ENCODE peak calls at places on chromosomes 5 and 9, in nine cellular contexts. F, R, H, X, B, V, Q, S and C are unnamed samples.
A peak's percentile ranks its signal among the peaks of the same experiment; 100 is the strongest.

GRCh38 chr9:69975681-69976080 is 68.0 kb upstream of the MAMDC2 start:
- DNase-seq in S (peak; percentile 82), V (no peak), Q (no peak), F (no peak), R (peak; percentile 44), H (no peak), X (no peak), B (no peak), C (no peak)

GRCh38 chr5:91125916-91126315 is 257.2 kb downstream of the ARRDC3 start:
- DNase-seq in F (no peak), X (no peak), B (no peak), Q (no peak), S (peak; percentile 24), H (no peak), V (no peak), R (no peak), C (no peak)

GRCh38 chr9:126307306-126308061 is 19.1 kb upstream of the MVB12B start:
- DNase-seq in B (no peak), S (no peak), H (no peak), X (no peak), R (no peak), F (no peak), V (no peak), Q (no peak), C (no peak)

GRCh38 chr5:125823572-125823971 is 599.6 kb upstream of the GRAMD2B start:
- DNase-seq in Q (no peak), S (no peak), H (no peak), X (no peak), R (peak; percentile 37), F (no peak), B (no peak), V (no peak), C (no peak)

GRCh38 chr5:113678924-113679575 is 165.6 kb downstream of the YTHDC2 start:
- DNase-seq in F (peak; percentile 10), B (peak; percentile 67), X (peak; percentile 0), S (peak; percentile 11), H (no peak), Q (peak; percentile 77), V (no peak), R (peak; percentile 61), C (no peak)

GRCh38 chr5:88172847-88173758 is 95.5 kb downstream of the TMEM161B start:
- DNase-seq in B (no peak), F (no peak), Q (peak; percentile 62), S (no peak), H (no peak), X (no peak), R (no peak), V (no peak), C (no peak)

GRCh38 chr5:159913048-159913447 is 3.2 kb upstream of the ADRA1B start:
- DNase-seq in S (no peak), Q (no peak), R (peak; percentile 88), X (no peak), H (no peak), B (no peak), V (no peak), F (peak; percentile 91), C (no peak)

GRCh38 chr5:53779541-53779981 is 219.1 kb downstream of the NDUFS4 start:
- DNase-seq in F (no peak), S (peak; percentile 42), H (no peak), X (no peak), V (no peak), B (no peak), R (peak; percentile 65), Q (peak; percentile 23), C (no peak)

GRCh38 chr9:69122391-69123141 is 51.5 kb upstream of the TJP2 start:
- DNase-seq in Q (peak; percentile 53), B (peak; percentile 45), H (no peak), F (peak; percentile 62), X (no peak), S (peak; percentile 71), V (no peak), R (peak; percentile 68), C (no peak)

GRCh38 chr5:107704686-107705389 is 34.1 kb upstream of the EFNA5 start:
- DNase-seq in V (no peak), H (no peak), X (no peak), S (no peak), F (no peak), B (no peak), R (peak; percentile 34), Q (no peak), C (no peak)

GRCh38 chr5:167049043-167049663 is 1242.3 kb upstream of the WWC1 start:
- DNase-seq in S (peak; percentile 41), B (peak; percentile 34), H (no peak), R (peak; percentile 36), V (no peak), Q (peak; percentile 71), F (peak; percentile 53), X (no peak), C (no peak)

GRCh38 chr5:145761282-145761681 is 73.9 kb downstream of the PRELID2 start:
- DNase-seq in V (no peak), B (no peak), F (no peak), H (no peak), S (no peak), Q (no peak), R (no peak), X (no peak), C (no peak)

GRCh38 chr9:19757745-19758144 is 31.1 kb downstream of the SLC24A2 start:
- DNase-seq in X (no peak), R (no peak), S (no peak), B (no peak), V (no peak), Q (no peak), F (no peak), H (no peak), C (no peak)

GRCh38 chr5:31158686-31159085 is 34.8 kb upstream of the CDH6 start:
- DNase-seq in F (no peak), B (no peak), V (no peak), H (no peak), S (no peak), X (no peak), R (no peak), Q (no peak), C (no peak)

GRCh38 chr9:121735065-121735791 is 83.8 kb downstream of the DAB2IP start:
- DNase-seq in F (no peak), B (peak; percentile 78), X (no peak), V (no peak), R (peak; percentile 79), H (no peak), S (peak; percentile 73), Q (peak; percentile 80), C (no peak)

GRCh38 chr9:75930766-75931311 is 40.4 kb downstream of the PCSK5 start:
- DNase-seq in H (no peak), F (no peak), V (no peak), Q (peak; percentile 37), S (no peak), B (no peak), R (peak; percentile 4), X (no peak), C (no peak)

GRCh38 chr5:76174101-76174500 is 90.9 kb downstream of the SV2C start:
- DNase-seq in X (no peak), R (no peak), H (no peak), S (no peak), F (no peak), Q (no peak), V (no peak), B (no peak), C (no peak)

GRCh38 chr9:18330736-18331335 is 143.1 kb upstream of the ADAMTSL1 start:
- DNase-seq in F (no peak), V (no peak), R (no peak), X (no peak), Q (peak; percentile 19), H (no peak), S (no peak), B (no peak), C (no peak)

GRCh38 chr9:129412814-129413536 is 207.9 kb downstream of the C9orf50 start:
- DNase-seq in F (peak; percentile 67), H (peak; percentile 68), V (no peak), R (peak; percentile 94), X (no peak), B (peak; percentile 14), Q (peak; percentile 57), S (peak; percentile 42), C (peak; percentile 69)

GRCh38 chr5:76292923-76293322 is 110.2 kb upstream of the IQGAP2 start:
- DNase-seq in X (peak; percentile 50), Q (no peak), R (no peak), F (no peak), V (no peak), S (no peak), B (no peak), H (no peak), C (peak; percentile 71)

GRCh38 chr9:90546200-90546599 is 96.4 kb downstream of the DIRAS2 start:
- DNase-seq in R (peak; percentile 48), Q (peak; percentile 93), H (no peak), S (peak; percentile 90), X (no peak), V (no peak), F (peak; percentile 85), B (peak; percentile 22), C (no peak)

GRCh38 chr5:179240561-179240960 is 104.7 kb downstream of the ADAMTS2 start:
- DNase-seq in F (no peak), B (no peak), Q (no peak), V (no peak), S (no peak), H (no peak), R (no peak), X (no peak), C (no peak)

GRCh38 chr5:84437673-84438315 is 53.1 kb upstream of the EDIL3 start:
- DNase-seq in B (no peak), R (peak; percentile 76), S (peak; percentile 88), V (no peak), F (peak; percentile 51), X (no peak), Q (no peak), H (no peak), C (no peak)

GRCh38 chr5:132497488-132497997 is 7.0 kb upstream of the IRF1 start:
- DNase-seq in F (peak; percentile 75), Q (no peak), R (peak; percentile 97), H (peak; percentile 71), X (no peak), V (no peak), B (peak; percentile 69), S (peak; percentile 94), C (no peak)

GRCh38 chr5:59813761-59814562 is 79.6 kb downstream of the PDE4D start:
- DNase-seq in V (no peak), S (peak; percentile 63), B (peak; percentile 53), X (peak; percentile 73), Q (peak; percentile 68), R (peak; percentile 68), F (peak; percentile 64), H (no peak), C (no peak)

GRCh38 chr5:50867140-50867539 is 200.7 kb downstream of the PARP8 start:
- DNase-seq in R (no peak), X (no peak), H (no peak), B (no peak), V (no peak), S (no peak), F (no peak), Q (peak; percentile 63), C (no peak)

GRCh38 chr9:113956901-113957777 is 81.0 kb downstream of the ZNF618 start:
- DNase-seq in H (no peak), R (peak; percentile 25), V (no peak), X (no peak), B (no peak), S (no peak), Q (no peak), F (no peak), C (no peak)

GRCh38 chr5:178382689-178383276 is 150.2 kb upstream of the PHYKPL start:
- DNase-seq in S (no peak), X (no peak), Q (no peak), F (no peak), R (no peak), H (no peak), V (peak; percentile 31), B (peak; percentile 52), C (no peak)